ENCODE peak calls at places on chromosomes 12 and 14, in six cellular contexts. One of them, this sample, is unnamed. For H3K36me3, the result is how much of the 10 kb centered on the place peaks cover.

GRCh38 chr14:34075095-34075744 is 124.3 kb upstream of the EGLN3 start:
- DNase-seq in left ventricle myocardium inferior: no peak
- DNase-seq in heart right ventricle: no peak
- DNase-seq in tibial artery: no peak
- DNase-seq in endodermal cell: no peak
- DNase-seq in Peyer's patch: no peak
- DNase-seq in this sample: no peak

GRCh38 chr12:120540445-120540844 is 6.3 kb downstream of the RNF10 start:
- DNase-seq in left ventricle myocardium inferior: no peak
- DNase-seq in heart right ventricle: no peak
- DNase-seq in tibial artery: no peak
- DNase-seq in endodermal cell: no peak
- DNase-seq in Peyer's patch: no peak
- DNase-seq in this sample: no peak

GRCh38 chr12:117352260-117352659 is 9.2 kb downstream of the NOS1 start:
- DNase-seq in left ventricle myocardium inferior: no peak
- DNase-seq in heart right ventricle: no peak
- DNase-seq in tibial artery: no peak
- DNase-seq in endodermal cell: no peak
- DNase-seq in Peyer's patch: no peak
- DNase-seq in this sample: no peak

GRCh38 chr14:60240139-60240856 is 8.7 kb upstream of the PPM1A start:
- DNase-seq in left ventricle myocardium inferior: no peak
- DNase-seq in heart right ventricle: no peak
- DNase-seq in tibial artery: no peak
- DNase-seq in endodermal cell: no peak
- DNase-seq in Peyer's patch: no peak
- DNase-seq in this sample: no peak

GRCh38 chr14:85516239-85517112 is 13.5 kb upstream of the FLRT2 start:
- DNase-seq in left ventricle myocardium inferior: no peak
- DNase-seq in heart right ventricle: no peak
- DNase-seq in tibial artery: no peak
- DNase-seq in endodermal cell: no peak
- DNase-seq in Peyer's patch: no peak
- DNase-seq in this sample: peak

GRCh38 chr12:188910-189621 is 24.9 kb downstream of the SLC6A12 start:
- DNase-seq in left ventricle myocardium inferior: peak
- DNase-seq in heart right ventricle: peak
- DNase-seq in tibial artery: no peak
- DNase-seq in endodermal cell: peak
- DNase-seq in Peyer's patch: peak
- DNase-seq in this sample: no peak

GRCh38 chr12:132084681-132085635 is 59.2 kb downstream of the DDX51 start:
- DNase-seq in left ventricle myocardium inferior: peak
- DNase-seq in heart right ventricle: peak
- DNase-seq in tibial artery: peak
- DNase-seq in endodermal cell: peak
- DNase-seq in Peyer's patch: peak
- DNase-seq in this sample: no peak

GRCh38 chr12:90043264-90043663 is 334.6 kb upstream of the ATP2B1 start:
- DNase-seq in left ventricle myocardium inferior: no peak
- DNase-seq in heart right ventricle: no peak
- DNase-seq in tibial artery: no peak
- DNase-seq in endodermal cell: no peak
- DNase-seq in Peyer's patch: no peak
- DNase-seq in this sample: no peak

GRCh38 chr12:119322324-119322723 is 12.2 kb upstream of the CCDC60 start:
- DNase-seq in left ventricle myocardium inferior: no peak
- DNase-seq in heart right ventricle: peak
- DNase-seq in tibial artery: no peak
- DNase-seq in endodermal cell: no peak
- DNase-seq in Peyer's patch: no peak
- DNase-seq in this sample: no peak

GRCh38 chr12:76670776-76671175 is 93.1 kb upstream of the ZDHHC17 start:
- DNase-seq in left ventricle myocardium inferior: no peak
- DNase-seq in heart right ventricle: no peak
- DNase-seq in tibial artery: no peak
- DNase-seq in endodermal cell: no peak
- DNase-seq in Peyer's patch: no peak
- DNase-seq in this sample: peak

GRCh38 chr12:118866346-118866745 is 115.0 kb upstream of the SRRM4 start:
- DNase-seq in left ventricle myocardium inferior: no peak
- DNase-seq in heart right ventricle: no peak
- DNase-seq in tibial artery: no peak
- DNase-seq in endodermal cell: peak
- DNase-seq in Peyer's patch: no peak
- DNase-seq in this sample: no peak

GRCh38 chr12:122052285-122052684 is 26.3 kb upstream of the MLXIP start:
- DNase-seq in left ventricle myocardium inferior: no peak
- DNase-seq in heart right ventricle: no peak
- DNase-seq in tibial artery: no peak
- DNase-seq in endodermal cell: no peak
- DNase-seq in Peyer's patch: no peak
- DNase-seq in this sample: no peak

DNA sequence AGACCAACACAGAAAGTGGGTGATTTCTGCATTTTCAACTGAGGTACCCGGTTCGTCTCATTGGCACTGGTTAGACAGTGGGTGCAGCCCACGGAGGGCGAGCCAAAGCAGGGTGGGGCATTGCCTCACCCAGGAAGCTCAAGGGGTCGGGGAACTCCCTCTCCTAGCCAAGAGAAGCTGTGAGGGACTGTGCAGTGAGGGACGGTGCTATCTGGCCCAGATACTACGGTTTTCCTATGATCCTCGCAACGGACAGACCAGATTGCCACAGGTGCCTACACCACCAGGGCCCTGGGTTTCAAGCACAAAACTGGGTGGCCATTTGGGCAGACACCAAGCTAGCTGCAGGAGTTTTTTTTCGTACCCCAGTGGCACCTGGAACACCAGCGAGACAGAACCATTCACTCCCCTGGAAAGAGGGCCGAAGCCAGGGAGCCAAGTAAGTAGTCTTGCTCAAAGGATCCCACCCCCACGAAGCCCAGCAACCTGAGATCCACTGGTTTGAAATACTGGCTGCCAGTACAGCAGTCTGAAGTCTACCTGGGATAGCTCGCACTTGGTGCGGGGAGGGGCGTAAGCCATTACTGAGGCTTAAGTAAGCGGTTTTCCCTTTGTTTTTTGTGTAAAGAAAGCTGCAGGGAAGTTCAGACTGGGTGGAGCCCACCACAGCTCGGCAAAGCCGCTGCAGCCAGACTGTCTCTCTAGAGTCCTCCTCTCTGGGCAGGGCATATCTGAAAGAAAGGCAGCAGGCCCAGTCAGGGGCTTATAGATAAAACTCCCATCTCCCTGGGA is 25.5 kb upstream of the NAA30 start:
- DNase-seq in left ventricle myocardium inferior: no peak
- DNase-seq in heart right ventricle: no peak
- DNase-seq in tibial artery: no peak
- DNase-seq in endodermal cell: peak
- DNase-seq in Peyer's patch: no peak
- DNase-seq in this sample: no peak
- H3K4me3 ChIP-seq in left ventricle myocardium inferior: no peak
- H3K4me3 ChIP-seq in heart right ventricle: no peak
- H3K4me3 ChIP-seq in tibial artery: no peak
- H3K4me3 ChIP-seq in endodermal cell: peak
- H3K4me3 ChIP-seq in Peyer's patch: no peak
- H3K4me3 ChIP-seq in this sample: no peak

GRCh38 chr12:67088401-67089118 is 180.6 kb upstream of the CAND1 start:
- DNase-seq in left ventricle myocardium inferior: no peak
- DNase-seq in heart right ventricle: no peak
- DNase-seq in tibial artery: no peak
- DNase-seq in endodermal cell: no peak
- DNase-seq in Peyer's patch: no peak
- DNase-seq in this sample: no peak
- H3K36me3 ChIP-seq in left ventricle myocardium inferior: under half
- H3K36me3 ChIP-seq in heart right ventricle: under half
- H3K36me3 ChIP-seq in tibial artery: under half
- H3K36me3 ChIP-seq in endodermal cell: under half
- H3K36me3 ChIP-seq in Peyer's patch: under half
- H3K36me3 ChIP-seq in this sample: under half

GRCh38 chr14:100885196-100886030 is 18.1 kb downstream of the RTL1 start:
- DNase-seq in left ventricle myocardium inferior: peak
- DNase-seq in heart right ventricle: no peak
- DNase-seq in tibial artery: no peak
- DNase-seq in endodermal cell: no peak
- DNase-seq in Peyer's patch: no peak
- DNase-seq in this sample: no peak
- TF ChIP-seq CTCF in left ventricle myocardium inferior: no peak
- TF ChIP-seq CTCF in heart right ventricle: no peak
- TF ChIP-seq CTCF in tibial artery: no peak
- TF ChIP-seq CTCF in endodermal cell: peak
- TF ChIP-seq CTCF in Peyer's patch: no peak
- TF ChIP-seq CTCF in this sample: peak

DNA sequence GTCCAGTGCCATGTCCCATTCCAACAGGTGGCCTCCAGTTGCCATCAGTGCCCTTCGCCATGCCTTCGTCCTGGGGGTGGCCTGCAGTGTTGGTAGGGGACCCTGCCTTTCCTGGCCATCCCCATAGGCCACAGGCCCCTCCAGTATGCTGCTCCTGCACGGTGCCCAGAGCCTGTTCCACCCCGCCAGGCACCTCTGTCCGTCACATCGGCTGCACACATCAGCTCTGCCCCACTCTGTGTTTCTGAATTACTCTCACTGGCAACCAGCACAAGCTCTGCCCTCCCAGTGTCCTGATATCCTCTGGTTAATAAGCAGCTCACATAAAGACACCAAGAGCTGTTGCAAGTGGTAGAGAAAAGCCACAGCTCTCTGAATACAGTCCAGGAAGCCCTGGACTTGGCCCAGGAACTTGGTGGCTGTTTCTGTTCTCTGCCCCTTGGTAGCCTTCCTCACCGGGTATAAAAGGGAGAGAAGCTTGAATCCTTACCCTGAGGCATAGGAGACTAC is 31.3 kb upstream of the ATP2A2 start:
- DNase-seq in left ventricle myocardium inferior: peak
- DNase-seq in heart right ventricle: peak
- DNase-seq in tibial artery: no peak
- DNase-seq in endodermal cell: peak
- DNase-seq in Peyer's patch: peak
- DNase-seq in this sample: no peak
- H3K4me3 ChIP-seq in left ventricle myocardium inferior: no peak
- H3K4me3 ChIP-seq in heart right ventricle: no peak
- H3K4me3 ChIP-seq in tibial artery: no peak
- H3K4me3 ChIP-seq in endodermal cell: no peak
- H3K4me3 ChIP-seq in Peyer's patch: peak
- H3K4me3 ChIP-seq in this sample: no peak

DNA sequence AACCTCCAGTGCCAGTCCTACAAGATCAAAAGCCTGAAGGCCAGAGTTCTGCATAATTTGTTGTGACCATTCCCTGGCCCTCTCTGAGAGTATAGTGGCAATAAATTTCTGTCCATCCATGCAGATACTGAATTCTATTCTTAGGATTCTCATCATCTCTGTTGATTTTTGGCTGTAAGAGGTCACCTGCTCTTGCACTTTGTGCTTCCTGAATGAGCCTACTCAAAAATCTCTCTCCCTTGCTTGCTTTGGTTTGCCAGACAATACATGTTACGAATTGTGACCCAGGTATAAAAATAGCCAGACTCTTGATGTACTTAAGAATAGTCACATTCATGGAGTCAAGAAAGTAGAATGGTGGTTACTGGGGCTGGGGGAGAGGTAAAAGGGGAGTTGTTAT is 16.7 kb downstream of the ZNF664 start:
- DNase-seq in left ventricle myocardium inferior: no peak
- DNase-seq in heart right ventricle: no peak
- DNase-seq in tibial artery: no peak
- DNase-seq in endodermal cell: no peak
- DNase-seq in Peyer's patch: no peak
- DNase-seq in this sample: no peak
- H3K36me3 ChIP-seq in left ventricle myocardium inferior: under half
- H3K36me3 ChIP-seq in heart right ventricle: under half
- H3K36me3 ChIP-seq in tibial artery: under half
- H3K36me3 ChIP-seq in endodermal cell: half or more
- H3K36me3 ChIP-seq in Peyer's patch: under half
- H3K36me3 ChIP-seq in this sample: under half

GRCh38 chr14:89388853-89389252 is 28.2 kb downstream of the FOXN3 start:
- DNase-seq in left ventricle myocardium inferior: no peak
- DNase-seq in heart right ventricle: no peak
- DNase-seq in tibial artery: no peak
- DNase-seq in endodermal cell: peak
- DNase-seq in Peyer's patch: no peak
- DNase-seq in this sample: no peak
- TF ChIP-seq CTCF in left ventricle myocardium inferior: peak
- TF ChIP-seq CTCF in heart right ventricle: peak
- TF ChIP-seq CTCF in tibial artery: no peak
- TF ChIP-seq CTCF in endodermal cell: peak
- TF ChIP-seq CTCF in Peyer's patch: no peak
- TF ChIP-seq CTCF in this sample: no peak

DNA sequence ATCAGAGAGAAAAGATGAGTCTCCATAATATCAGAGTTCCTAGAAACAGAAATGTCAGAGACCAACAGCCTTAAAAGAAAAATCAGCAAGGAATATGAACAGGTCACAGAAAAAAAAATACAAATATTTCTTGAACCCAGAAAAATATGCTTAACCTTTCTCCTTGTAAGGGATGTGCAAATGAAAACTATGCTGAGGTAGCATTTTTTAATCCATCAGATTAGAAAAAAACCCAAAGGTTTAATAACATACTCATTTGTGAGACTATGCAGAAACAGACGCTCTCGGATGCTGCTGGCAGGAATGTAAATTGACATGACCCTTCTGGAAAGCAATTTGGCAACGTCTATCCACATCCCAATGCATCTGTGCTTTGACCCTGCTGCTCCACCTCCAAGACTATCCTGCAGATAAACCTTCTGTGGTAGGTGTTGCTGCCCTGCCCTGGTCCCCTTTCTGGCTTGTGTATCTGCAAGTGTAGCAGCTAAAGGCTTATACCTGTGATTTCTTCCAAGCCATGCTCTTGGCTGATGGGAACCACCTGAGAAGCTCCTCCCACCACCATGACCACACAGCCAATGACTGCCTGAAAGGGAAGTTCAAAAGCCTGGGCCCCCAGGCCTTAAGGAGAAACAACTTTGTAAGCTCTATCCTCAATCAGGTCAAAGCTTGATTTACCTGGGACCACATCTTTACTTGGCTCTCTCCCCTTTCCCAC is 49.4 kb downstream of the LTBP2 start:
- DNase-seq in left ventricle myocardium inferior: no peak
- DNase-seq in heart right ventricle: no peak
- DNase-seq in tibial artery: no peak
- DNase-seq in endodermal cell: peak
- DNase-seq in Peyer's patch: no peak
- DNase-seq in this sample: no peak
- H3K4me3 ChIP-seq in left ventricle myocardium inferior: no peak
- H3K4me3 ChIP-seq in heart right ventricle: no peak
- H3K4me3 ChIP-seq in tibial artery: no peak
- H3K4me3 ChIP-seq in endodermal cell: no peak
- H3K4me3 ChIP-seq in Peyer's patch: no peak
- H3K4me3 ChIP-seq in this sample: no peak

GRCh38 chr14:71410578-71411279 is 503.5 kb downstream of the PCNX1 start:
- DNase-seq in left ventricle myocardium inferior: no peak
- DNase-seq in heart right ventricle: no peak
- DNase-seq in tibial artery: no peak
- DNase-seq in endodermal cell: no peak
- DNase-seq in Peyer's patch: no peak
- DNase-seq in this sample: no peak
- H3K36me3 ChIP-seq in left ventricle myocardium inferior: under half
- H3K36me3 ChIP-seq in heart right ventricle: under half
- H3K36me3 ChIP-seq in tibial artery: under half
- H3K36me3 ChIP-seq in endodermal cell: under half
- H3K36me3 ChIP-seq in Peyer's patch: under half
- H3K36me3 ChIP-seq in this sample: under half